ENCODE peak calls at places on chromosomes 4 and X, in five cellular contexts. T is HepG2; R is left lung; M is body of pancreas; X is CD4-positive, alpha-beta memory T cell. L is an unnamed sample.
A peak's percentile ranks its signal among the peaks of the same experiment; 100 is the strongest.

GRCh38 chrX:136046295-136046894 is 61.2 kb downstream of the SLC9A6 start:
- DNase-seq in M (no peak), R (no peak), X (no peak), T (no peak), L (no peak)

GRCh38 chr4:169221662-169222061 is 49.1 kb downstream of the SH3RF1 start:
- DNase-seq in M (no peak), X (no peak), T (no peak), R (no peak), L (no peak)

GRCh38 chrX:106952988-106953387 is 32.8 kb downstream of the CLDN2 start:
- DNase-seq in X (no peak), R (no peak), T (no peak), M (no peak), L (no peak)

GRCh38 chr4:141121768-141122415 is 11.4 kb downstream of the RNF150 start:
- DNase-seq in R (no peak), T (no peak), X (no peak), M (no peak), L (no peak)

GRCh38 chrX:40012039-40012799 is 85.5 kb downstream of the BCOR start:
- DNase-seq in T (peak; percentile 63), R (peak; percentile 71), M (peak; percentile 13), X (no peak), L (no peak)

GRCh38 chr4:59973496-59973895 is 1226.6 kb upstream of the ADGRL3 start:
- DNase-seq in M (no peak), R (no peak), X (no peak), T (no peak), L (no peak)

GRCh38 chr4:110344165-110344564 is 131.8 kb upstream of the ENPEP start:
- DNase-seq in T (no peak), M (no peak), R (no peak), X (no peak), L (no peak)

GRCh38 chr4:22062676-22063075 is 114.1 kb upstream of the KCNIP4 start:
- DNase-seq in M (no peak), X (no peak), T (no peak), R (no peak), L (no peak)

GRCh38 chrX:155023907-155024833 is 1.6 kb upstream of the F8 start:
- DNase-seq in T (no peak), X (no peak), M (no peak), R (no peak), L (no peak)

DNA sequence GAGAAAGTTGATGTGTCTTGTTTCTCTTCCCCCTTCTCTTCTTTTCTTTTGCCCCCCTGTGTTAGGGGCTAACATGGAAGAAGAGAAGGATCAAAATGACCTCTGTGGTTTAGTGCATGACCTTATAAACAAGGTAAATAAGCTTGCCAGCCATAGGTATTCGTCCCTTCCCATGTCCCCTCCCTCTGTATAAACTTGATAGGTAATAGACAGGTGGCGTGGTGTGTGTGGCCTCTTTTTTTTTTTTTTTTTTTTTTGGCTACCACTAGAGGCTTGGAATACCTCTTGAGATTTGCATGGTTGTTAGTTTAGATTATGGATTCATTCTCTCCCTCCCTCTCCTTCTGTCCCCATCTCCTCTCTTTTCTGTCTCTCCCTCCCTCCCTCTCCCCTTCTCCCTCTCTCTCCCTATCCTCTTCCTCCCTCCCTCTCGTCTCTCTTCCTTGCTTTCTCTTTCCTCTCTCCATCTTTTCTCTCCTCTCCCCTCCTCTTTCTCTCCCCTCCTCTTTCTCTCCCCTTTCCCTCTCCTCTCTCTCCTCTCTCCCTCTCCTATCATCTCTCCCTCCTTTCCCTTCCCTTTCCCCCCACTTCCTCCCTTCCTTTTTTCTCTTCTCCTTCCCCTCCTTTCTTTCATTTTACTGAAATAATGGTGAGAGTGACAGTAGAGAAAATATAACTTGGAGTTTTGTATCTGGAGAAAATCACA is 134.4 kb downstream of the AFF1 start:
- DNase-seq in X (no peak), T (no peak), R (no peak), M (no peak), L (no peak)
- H3K4me1 ChIP-seq in X (peaks cover 15% of the 10 kb centered on the region), T (peaks cover 15% of the 10 kb centered on the region), R (peaks cover 24% of the 10 kb centered on the region), M (peaks cover 39% of the 10 kb centered on the region), L (peaks cover 65% of the 10 kb centered on the region)

GRCh38 chr4:80790152-80790551 is 240.4 kb upstream of the BMP3 start:
- DNase-seq in T (no peak), M (no peak), X (no peak), R (no peak), L (no peak)
- H3K4me1 ChIP-seq in T (no peaks in the 10 kb centered on the region), M (no peaks in the 10 kb centered on the region), X (no peaks in the 10 kb centered on the region), R (no peaks in the 10 kb centered on the region), L (no peaks in the 10 kb centered on the region)

DNA sequence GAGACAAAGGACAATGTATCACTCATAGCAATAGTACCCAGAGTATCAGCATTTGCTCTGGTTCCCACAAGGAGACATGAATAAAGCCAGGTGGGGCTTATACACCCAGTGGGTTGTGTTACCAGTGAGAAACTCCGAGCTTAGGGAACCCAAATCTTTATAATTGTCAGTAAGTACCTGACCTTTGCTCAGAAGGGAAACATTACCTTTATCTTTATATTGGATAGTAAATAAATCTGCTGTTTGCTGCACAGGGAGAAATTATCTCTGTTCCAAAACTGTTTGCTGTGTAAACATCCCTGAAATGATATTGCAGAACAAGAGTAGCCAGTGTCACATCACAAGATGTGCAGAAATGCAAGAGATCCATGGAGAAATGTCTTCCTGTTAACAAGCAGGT is 12.1 kb upstream of the SLAIN2 start:
- DNase-seq in X (no peak), T (peak; percentile 62), R (no peak), M (no peak), L (no peak)
- H3K4me1 ChIP-seq in X (no peaks in the 10 kb centered on the region), T (peaks cover 10% of the 10 kb centered on the region), R (no peaks in the 10 kb centered on the region), M (peaks cover 9% of the 10 kb centered on the region), L (peaks cover 42% of the 10 kb centered on the region)

DNA sequence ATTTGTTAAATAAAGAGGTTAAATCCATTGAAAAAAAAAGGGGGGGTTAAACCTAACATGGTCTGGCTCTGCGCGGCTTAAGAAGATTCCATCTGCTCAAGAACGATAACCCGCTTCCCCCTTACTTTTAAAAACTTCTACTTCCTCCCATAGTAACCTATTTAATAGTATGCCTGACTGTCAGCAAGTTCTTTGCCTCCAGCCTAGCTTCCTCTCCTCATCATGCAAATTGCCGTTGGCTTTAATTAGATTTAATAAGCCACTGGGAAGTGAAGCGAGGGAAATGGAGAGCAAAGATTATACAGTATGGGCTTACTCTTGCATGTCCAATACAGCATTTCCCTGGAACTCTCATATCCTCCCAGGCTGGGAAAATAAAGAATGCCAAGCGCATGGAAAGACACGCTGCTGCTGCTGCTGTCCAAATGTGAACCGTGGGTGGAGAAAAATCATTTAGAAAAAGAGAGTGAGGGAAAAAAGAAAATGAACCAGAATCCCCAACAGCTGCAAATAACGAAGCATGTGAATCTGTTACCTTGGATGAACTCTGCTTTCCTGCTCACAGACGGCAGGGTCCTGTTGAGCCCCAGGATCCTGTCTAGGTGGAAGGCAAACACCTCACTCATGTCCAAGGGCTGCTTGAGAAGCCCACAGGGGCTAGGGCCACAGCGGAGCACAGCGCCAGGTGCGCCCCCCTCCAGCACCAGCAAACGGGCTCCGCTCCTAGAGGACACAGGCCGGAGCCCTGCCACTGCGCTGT is 2.7 kb downstream of the GASK1B start:
- DNase-seq in R (no peak), T (peak; percentile 4), M (peak; percentile 17), X (no peak), L (no peak)
- H3K4me1 ChIP-seq in R (peaks cover 7% of the 10 kb centered on the region), T (peaks cover 85% of the 10 kb centered on the region), M (peaks cover 47% of the 10 kb centered on the region), X (no peaks in the 10 kb centered on the region), L (peaks cover 40% of the 10 kb centered on the region)

GRCh38 chr4:73609688-73610087 is 10.5 kb downstream of the RASSF6 start:
- DNase-seq in T (peak; percentile 65), M (no peak), R (no peak), X (no peak), L (no peak)
- H3K4me1 ChIP-seq in T (peaks cover 65% of the 10 kb centered on the region), M (peaks cover 72% of the 10 kb centered on the region), R (no peaks in the 10 kb centered on the region), X (peaks cover 17% of the 10 kb centered on the region), L (peaks cover 63% of the 10 kb centered on the region)

GRCh38 chrX:47460561-47460960 is 22.5 kb downstream of the ZNF41 start:
- DNase-seq in R (no peak), T (no peak), X (no peak), M (no peak), L (no peak)

GRCh38 chrX:47456080-47456479 is 26.9 kb downstream of the ZNF41 start:
- DNase-seq in M (no peak), R (no peak), X (no peak), T (no peak), L (no peak)

GRCh38 chrX:47458528-47458927 is 24.5 kb downstream of the ZNF41 start:
- DNase-seq in M (no peak), X (no peak), T (no peak), R (no peak), L (no peak)
- H3K4me1 ChIP-seq in M (no peaks in the 10 kb centered on the region), X (no peaks in the 10 kb centered on the region), T (no peaks in the 10 kb centered on the region), R (no peaks in the 10 kb centered on the region), L (no peaks in the 10 kb centered on the region)

GRCh38 chr4:94532016-94532789 is 80.5 kb downstream of the PDLIM5 start:
- DNase-seq in M (no peak), X (no peak), T (no peak), R (no peak), L (no peak)
- H3K4me1 ChIP-seq in M (peaks cover 56% of the 10 kb centered on the region), X (no peaks in the 10 kb centered on the region), T (peaks cover 31% of the 10 kb centered on the region), R (peaks cover 5% of the 10 kb centered on the region), L (peaks cover 34% of the 10 kb centered on the region)

L was measured in esophagus squamous epithelium.